ENCODE peak calls at places on chromosomes 5 and 9, in eight cellular contexts. S is esophagus squamous epithelium; A is iris pigment epithelial cell; T is activated T-helper 1 cell treated with anti-CD3 and anti-CD28 coated beads, Interleukin-12 subunit alpha, Interleukin-12 subunit beta, Interleukin-2, Interleukin-4 antibody, amounts not matched to agents 30 ng/mL and 10 ng/mL and 1 ng/mL, durations not matched to agents 14 hours and 24 hours and 36 hours; K is pancreas; B is ascending aorta; C is cardiac fibroblast; O is CD4-positive, alpha-beta T cell. G is an unnamed sample.

GRCh38 chr9:112863214-112863613 is 27.5 kb downstream of the SLC46A2 start:
- DNase-seq in S (no peak), A (peak), T (no peak), K (no peak), B (no peak), C (peak), O (no peak), G (no peak)

GRCh38 chr5:172007795-172008465 is 1.5 kb upstream of the FBXW11 start:
- DNase-seq in S (no peak), A (peak), T (no peak), K (no peak), B (no peak), C (peak), O (no peak), G (no peak)

GRCh38 chr9:6920040-6920439 is 162.3 kb downstream of the KDM4C start:
- DNase-seq in S (no peak), A (peak), T (no peak), K (no peak), B (no peak), C (peak), O (no peak), G (no peak)

GRCh38 chr5:60410427-60410826 is 289.5 kb downstream of the DEPDC1B start:
- DNase-seq in S (no peak), A (peak), T (no peak), K (no peak), B (no peak), C (no peak), O (no peak), G (no peak)

GRCh38 chr9:112325127-112325526 is 8.3 kb downstream of the PTBP3 start:
- DNase-seq in S (no peak), A (no peak), T (no peak), K (no peak), B (no peak), C (no peak), O (no peak), G (no peak)

GRCh38 chr9:6827370-6827949 is 69.7 kb downstream of the KDM4C start:
- DNase-seq in S (no peak), A (peak), T (peak), K (no peak), B (no peak), C (peak), O (no peak), G (peak)

GRCh38 chr5:96455789-96456188 is 22.7 kb upstream of the PCSK1 start:
- DNase-seq in S (no peak), A (no peak), T (no peak), K (no peak), B (no peak), C (no peak), O (no peak), G (no peak)

GRCh38 chr5:60101561-60101960 is 208.0 kb upstream of the PDE4D start:
- DNase-seq in S (no peak), A (peak), T (no peak), K (no peak), B (no peak), C (no peak), O (no peak), G (peak)

GRCh38 chr9:108672475-108673065 is 183.2 kb downstream of the ACTL7B start:
- DNase-seq in S (no peak), A (no peak), T (no peak), K (no peak), B (no peak), C (no peak), O (no peak), G (no peak)

GRCh38 chr5:178683758-178684157 is 46.7 kb downstream of the ZNF354A start:
- DNase-seq in S (no peak), A (peak), T (no peak), K (no peak), B (no peak), C (no peak), O (no peak), G (no peak)

GRCh38 chr5:96952118-96952750 is 16.4 kb downstream of the LNPEP start:
- DNase-seq in S (no peak), A (no peak), T (no peak), K (no peak), B (no peak), C (no peak), O (no peak), G (no peak)

GRCh38 chr5:116733995-116734716 is 159.5 kb upstream of the SEMA6A start:
- DNase-seq in S (no peak), A (no peak), T (no peak), K (no peak), B (no peak), C (no peak), O (no peak), G (no peak)

GRCh38 chr9:133700861-133701320 is 37.3 kb downstream of the SARDH start:
- DNase-seq in S (no peak), A (no peak), T (no peak), K (peak), B (no peak), C (no peak), O (no peak), G (no peak)

GRCh38 chr9:21549251-21549765 is 67.2 kb upstream of the IFNE start:
- DNase-seq in S (no peak), A (peak), T (no peak), K (no peak), B (no peak), C (peak), O (no peak), G (peak)

GRCh38 chr5:149497357-149497756 is 53.9 kb downstream of the CSNK1A1 start:
- DNase-seq in S (no peak), A (peak), T (no peak), K (no peak), B (no peak), C (peak), O (no peak), G (no peak)

GRCh38 chr5:150138551-150139265 is 16.9 kb downstream of the PDGFRB start:
- DNase-seq in S (no peak), A (peak), T (no peak), K (no peak), B (no peak), C (peak), O (no peak), G (peak)

GRCh38 chr5:150036513-150036912 is 36.0 kb downstream of the HMGXB3 start:
- DNase-seq in S (no peak), A (peak), T (no peak), K (no peak), B (no peak), C (peak), O (no peak), G (peak)

GRCh38 chr9:127162046-127162445 is 39.6 kb upstream of the ANGPTL2 start:
- DNase-seq in S (no peak), A (peak), T (peak), K (no peak), B (no peak), C (no peak), O (no peak), G (no peak)

G was measured in renal cortical epithelial cell.